ENCODE peak calls at places on chromosomes 1 and 21, in six cellular contexts. One of them, this sample, is unnamed. For H3K4me1, the result is how much of the 10 kb centered on the place peaks cover.

GRCh38 chr1:230144765-230145504 is 77.9 kb downstream of the GALNT2 start:
- DNase-seq in K562: peak
- DNase-seq in SK-N-SH: no peak
- DNase-seq in HepG2: no peak
- DNase-seq in GM23338: no peak
- DNase-seq in A549: no peak
- DNase-seq in this sample: no peak

GRCh38 chr1:43979528-43980254 is 681 bp downstream of the B4GALT2 start:
- DNase-seq in K562: peak
- DNase-seq in SK-N-SH: peak
- DNase-seq in HepG2: peak
- DNase-seq in GM23338: peak
- DNase-seq in A549: peak
- DNase-seq in this sample: no peak

GRCh38 chr21:45542242-45542666 is at the start of gene SLC19A1:
- DNase-seq in K562: peak
- DNase-seq in SK-N-SH: peak
- DNase-seq in HepG2: no peak
- DNase-seq in GM23338: peak
- DNase-seq in A549: peak
- DNase-seq in this sample: no peak

GRCh38 chr1:207029991-207030521 is 2.5 kb downstream of the C1orf116 start:
- DNase-seq in K562: peak
- DNase-seq in SK-N-SH: no peak
- DNase-seq in HepG2: no peak
- DNase-seq in GM23338: no peak
- DNase-seq in A549: no peak
- DNase-seq in this sample: no peak

GRCh38 chr1:54971317-54971791 is 9.1 kb upstream of the TMEM61 start:
- DNase-seq in K562: no peak
- DNase-seq in SK-N-SH: no peak
- DNase-seq in HepG2: no peak
- DNase-seq in GM23338: no peak
- DNase-seq in A549: peak
- DNase-seq in this sample: peak

GRCh38 chr1:228487336-228488106 is at the start of gene RNF187:
- DNase-seq in K562: peak
- DNase-seq in SK-N-SH: peak
- DNase-seq in HepG2: no peak
- DNase-seq in GM23338: no peak
- DNase-seq in A549: no peak
- DNase-seq in this sample: no peak

GRCh38 chr1:90127288-90127953 is 132.5 kb downstream of the ZNF326 start:
- DNase-seq in K562: no peak
- DNase-seq in SK-N-SH: no peak
- DNase-seq in HepG2: no peak
- DNase-seq in GM23338: no peak
- DNase-seq in A549: no peak
- DNase-seq in this sample: no peak

GRCh38 chr1:200518524-200518923 is 102.0 kb downstream of the KIF14 start:
- DNase-seq in K562: no peak
- DNase-seq in SK-N-SH: no peak
- DNase-seq in HepG2: no peak
- DNase-seq in GM23338: no peak
- DNase-seq in A549: peak
- DNase-seq in this sample: no peak

GRCh38 chr1:150567341-150567716 is 12.1 kb downstream of the MCL1 start:
- DNase-seq in K562: no peak
- DNase-seq in SK-N-SH: no peak
- DNase-seq in HepG2: no peak
- DNase-seq in GM23338: no peak
- DNase-seq in A549: no peak
- DNase-seq in this sample: no peak

GRCh38 chr1:6062670-6063069 is 17.0 kb downstream of the KCNAB2 start:
- DNase-seq in K562: no peak
- DNase-seq in SK-N-SH: no peak
- DNase-seq in HepG2: no peak
- DNase-seq in GM23338: no peak
- DNase-seq in A549: no peak
- DNase-seq in this sample: no peak

GRCh38 chr1:170910273-170910672 is 25.1 kb upstream of the MROH9 start:
- DNase-seq in K562: no peak
- DNase-seq in SK-N-SH: no peak
- DNase-seq in HepG2: no peak
- DNase-seq in GM23338: no peak
- DNase-seq in A549: no peak
- DNase-seq in this sample: no peak

GRCh38 chr1:1431845-1432565 is 3.5 kb upstream of the VWA1 start:
- DNase-seq in K562: no peak
- DNase-seq in SK-N-SH: peak
- DNase-seq in HepG2: peak
- DNase-seq in GM23338: no peak
- DNase-seq in A549: no peak
- DNase-seq in this sample: no peak

GRCh38 chr1:31867546-31867945 is 51.7 kb upstream of the SPOCD1 start:
- DNase-seq in K562: no peak
- DNase-seq in SK-N-SH: no peak
- DNase-seq in HepG2: no peak
- DNase-seq in GM23338: no peak
- DNase-seq in A549: no peak
- DNase-seq in this sample: no peak

GRCh38 chr21:36005018-36005417 is 55.3 kb downstream of the SETD4 start:
- DNase-seq in K562: peak
- DNase-seq in SK-N-SH: no peak
- DNase-seq in HepG2: no peak
- DNase-seq in GM23338: peak
- DNase-seq in A549: peak
- DNase-seq in this sample: no peak

GRCh38 chr1:24702511-24703293 is 42.5 kb upstream of the CLIC4 start:
- DNase-seq in K562: no peak
- DNase-seq in SK-N-SH: no peak
- DNase-seq in HepG2: peak
- DNase-seq in GM23338: peak
- DNase-seq in A549: peak
- DNase-seq in this sample: no peak

DNA sequence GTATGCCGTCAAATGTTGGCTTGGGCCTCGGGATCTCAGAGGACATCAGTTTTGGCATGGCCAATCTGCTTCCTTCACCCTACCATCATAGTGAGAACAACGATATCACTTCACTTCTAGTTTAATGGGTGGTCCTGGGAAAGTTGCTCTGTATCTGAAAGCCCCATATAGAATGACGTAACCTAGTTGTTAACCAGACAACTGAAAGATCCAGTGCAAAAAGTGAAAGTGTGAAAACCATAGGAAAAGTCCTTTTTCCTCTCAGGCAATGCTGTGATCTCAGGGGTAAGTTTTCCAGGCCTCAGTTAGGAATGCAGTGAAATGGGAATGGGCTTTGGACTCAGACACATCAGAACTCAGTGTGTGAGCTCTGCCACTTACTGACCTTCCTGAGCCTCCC is 18.6 kb upstream of the ATP1B1 start:
- DNase-seq in K562: no peak
- DNase-seq in SK-N-SH: no peak
- DNase-seq in HepG2: no peak
- DNase-seq in GM23338: no peak
- DNase-seq in A549: no peak
- DNase-seq in this sample: no peak
- TF ChIP-seq REST in K562: no peak
- TF ChIP-seq REST in SK-N-SH: no peak
- TF ChIP-seq REST in HepG2: no peak
- TF ChIP-seq REST in GM23338: no peak
- TF ChIP-seq REST in A549: no peak
- TF ChIP-seq REST in this sample: no peak

GRCh38 chr1:151908228-151908691 is 1.1 kb downstream of the THEM4 start:
- DNase-seq in K562: peak
- DNase-seq in SK-N-SH: no peak
- DNase-seq in HepG2: peak
- DNase-seq in GM23338: peak
- DNase-seq in A549: peak
- DNase-seq in this sample: no peak

GRCh38 chr1:151902858-151903257 is 6.5 kb downstream of the THEM4 start:
- DNase-seq in K562: no peak
- DNase-seq in SK-N-SH: no peak
- DNase-seq in HepG2: no peak
- DNase-seq in GM23338: no peak
- DNase-seq in A549: no peak
- DNase-seq in this sample: no peak

GRCh38 chr1:151907363-151908139 is 1.8 kb downstream of the THEM4 start:
- DNase-seq in K562: peak
- DNase-seq in SK-N-SH: no peak
- DNase-seq in HepG2: no peak
- DNase-seq in GM23338: peak
- DNase-seq in A549: peak
- DNase-seq in this sample: no peak

GRCh38 chr1:151909167-151910149 is at the start of gene THEM4:
- DNase-seq in K562: peak
- DNase-seq in SK-N-SH: peak
- DNase-seq in HepG2: peak
- DNase-seq in GM23338: peak
- DNase-seq in A549: peak
- DNase-seq in this sample: peak

DNA sequence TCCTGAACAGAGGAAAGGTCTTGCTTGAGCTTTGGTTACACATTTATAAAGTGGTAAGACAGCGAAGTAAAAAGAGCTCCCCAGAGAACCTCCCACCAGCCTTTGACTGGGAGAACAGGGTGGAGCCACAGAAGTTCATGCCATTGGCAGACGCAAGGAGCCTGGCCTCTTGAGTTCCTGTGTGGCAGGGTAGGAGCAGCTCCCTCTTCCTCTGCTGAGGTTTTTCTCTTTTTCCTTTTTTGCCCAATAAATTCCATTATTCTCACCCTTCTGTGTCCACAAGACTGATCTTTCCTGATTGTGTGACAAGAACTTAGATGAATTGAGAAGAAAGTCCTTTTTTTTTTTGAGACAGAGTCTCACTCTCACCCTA is 4.3 kb downstream of the THEM4 start:
- DNase-seq in K562: peak
- DNase-seq in SK-N-SH: no peak
- DNase-seq in HepG2: no peak
- DNase-seq in GM23338: no peak
- DNase-seq in A549: no peak
- DNase-seq in this sample: no peak
- H3K4me1 ChIP-seq in K562: under half
- H3K4me1 ChIP-seq in SK-N-SH: under half
- H3K4me1 ChIP-seq in HepG2: under half
- H3K4me1 ChIP-seq in GM23338: under half
- H3K4me1 ChIP-seq in A549: under half
- H3K4me1 ChIP-seq in this sample: under half

GRCh38 chr1:107897428-107898339 is 67.3 kb downstream of the VAV3 start:
- DNase-seq in K562: no peak
- DNase-seq in SK-N-SH: no peak
- DNase-seq in HepG2: no peak
- DNase-seq in GM23338: no peak
- DNase-seq in A549: no peak
- DNase-seq in this sample: no peak

GRCh38 chr1:107899655-107900054 is 65.3 kb downstream of the VAV3 start:
- DNase-seq in K562: no peak
- DNase-seq in SK-N-SH: no peak
- DNase-seq in HepG2: no peak
- DNase-seq in GM23338: no peak
- DNase-seq in A549: no peak
- DNase-seq in this sample: no peak

GRCh38 chr1:107896946-107897345 is 68.0 kb downstream of the VAV3 start:
- DNase-seq in K562: no peak
- DNase-seq in SK-N-SH: no peak
- DNase-seq in HepG2: no peak
- DNase-seq in GM23338: no peak
- DNase-seq in A549: no peak
- DNase-seq in this sample: no peak

GRCh38 chr1:107895403-107896181 is 69.4 kb downstream of the VAV3 start:
- DNase-seq in K562: no peak
- DNase-seq in SK-N-SH: no peak
- DNase-seq in HepG2: no peak
- DNase-seq in GM23338: no peak
- DNase-seq in A549: no peak
- DNase-seq in this sample: no peak

DNA sequence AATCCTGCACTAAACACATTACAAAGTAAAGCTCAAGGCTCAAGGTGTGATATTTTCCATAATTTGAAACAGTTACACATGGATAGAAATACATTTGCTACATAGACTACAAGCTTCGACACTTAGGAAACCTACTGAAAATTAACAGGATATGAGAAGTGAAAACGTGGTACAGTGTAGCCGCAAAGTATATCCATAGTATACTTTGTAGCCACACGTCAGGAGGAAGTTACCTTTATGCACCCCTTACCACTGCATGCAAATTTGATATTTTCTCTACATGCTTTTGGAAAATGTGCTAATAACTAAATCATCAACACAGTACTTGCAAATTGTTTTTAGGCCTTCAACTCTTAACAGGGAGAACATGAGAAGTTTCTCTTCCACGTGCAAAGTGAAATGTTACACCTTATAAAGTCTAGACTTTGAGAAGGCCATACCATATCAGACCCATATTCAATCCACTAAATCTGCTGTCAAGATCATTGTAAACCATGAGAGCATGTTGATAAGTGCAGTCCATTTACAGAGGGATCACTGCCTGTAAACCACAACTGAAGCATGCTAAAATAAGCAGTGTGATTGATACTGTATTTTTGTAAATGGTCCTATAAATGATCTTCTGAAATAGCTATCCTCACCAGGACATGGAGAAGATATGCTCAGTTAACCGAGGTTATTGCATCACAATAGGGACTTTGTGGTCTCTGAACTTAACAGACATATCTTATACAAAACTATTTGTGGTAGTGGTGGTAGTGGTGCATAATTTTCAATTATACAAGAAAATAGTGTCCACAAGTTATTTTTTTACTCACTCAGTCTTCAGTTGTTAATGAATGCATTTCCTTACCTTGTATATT is 64.7 kb downstream of the VAV3 start:
- DNase-seq in K562: no peak
- DNase-seq in SK-N-SH: no peak
- DNase-seq in HepG2: no peak
- DNase-seq in GM23338: no peak
- DNase-seq in A549: no peak
- DNase-seq in this sample: no peak
- TF ChIP-seq REST in K562: no peak
- TF ChIP-seq REST in SK-N-SH: no peak
- TF ChIP-seq REST in HepG2: no peak
- TF ChIP-seq REST in GM23338: no peak
- TF ChIP-seq REST in A549: no peak
- TF ChIP-seq REST in this sample: no peak

DNA sequence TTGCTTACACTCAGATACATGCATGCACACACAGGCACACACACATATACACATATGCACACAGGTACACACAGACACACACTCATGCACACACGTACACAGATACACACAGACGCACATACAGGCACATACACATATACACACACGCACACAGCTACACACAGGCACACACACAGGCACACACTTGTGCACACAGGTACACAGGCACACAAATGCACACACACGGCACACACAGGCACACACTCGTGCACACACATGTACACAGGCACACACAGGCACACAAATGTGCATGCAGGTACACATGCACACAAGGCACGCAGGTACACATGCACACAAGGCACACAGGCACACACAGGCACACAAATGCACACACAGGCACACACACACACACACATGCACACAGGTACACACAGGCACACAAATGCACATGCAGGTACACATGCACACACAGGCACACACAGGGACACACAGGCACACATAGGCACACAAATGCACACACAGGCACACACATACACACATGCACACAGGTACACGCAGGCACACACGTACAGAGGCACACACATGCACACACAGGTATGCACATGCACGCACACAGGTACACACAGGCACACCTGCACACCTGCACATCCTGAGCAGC is 110.0 kb downstream of the WDR4 start:
- DNase-seq in K562: no peak
- DNase-seq in SK-N-SH: no peak
- DNase-seq in HepG2: no peak
- DNase-seq in GM23338: no peak
- DNase-seq in A549: no peak
- DNase-seq in this sample: no peak
- H3K4me1 ChIP-seq in K562: under half
- H3K4me1 ChIP-seq in SK-N-SH: under half
- H3K4me1 ChIP-seq in HepG2: under half
- H3K4me1 ChIP-seq in GM23338: under half
- H3K4me1 ChIP-seq in A549: under half
- H3K4me1 ChIP-seq in this sample: under half

This sample was measured in Panc1.